ENCODE peak calls at places on chromosomes 1 and 21, in four cellular contexts. Z, J, W and L are unnamed samples.

GRCh38 chr1:28208818-28209441 is 23.9 kb downstream of the DNAJC8 start:
- DNase-seq in Z (peak), J (no peak), W (no peak), L (no peak)

GRCh38 chr1:195970209-195970608 is 638.0 kb downstream of the KCNT2 start:
- DNase-seq in Z (no peak), J (no peak), W (no peak), L (no peak)

GRCh38 chr1:175218132-175218531 is 25.6 kb upstream of the KIAA0040 start:
- DNase-seq in Z (no peak), J (no peak), W (no peak), L (no peak)

GRCh38 chr1:214248294-214249082 is 32.5 kb upstream of the SMYD2 start:
- DNase-seq in Z (no peak), J (no peak), W (no peak), L (no peak)

GRCh38 chr21:45996311-45997204 is 15.0 kb downstream of the COL6A1 start:
- DNase-seq in Z (no peak), J (peak), W (peak), L (peak)

GRCh38 chr1:66250075-66250474 is 283.9 kb upstream of the SGIP1 start:
- DNase-seq in Z (no peak), J (no peak), W (no peak), L (no peak)

GRCh38 chr1:42816600-42817439 is at the start of the genes ERMAP and SVBP:
- DNase-seq in Z (peak), J (peak), W (peak), L (peak)

GRCh38 chr1:193281894-193282293 is 95.5 kb upstream of the B3GALT2 start:
- DNase-seq in Z (no peak), J (no peak), W (no peak), L (no peak)

GRCh38 chr1:204478166-204478899 is 16.3 kb downstream of the PIK3C2B start:
- DNase-seq in Z (no peak), J (no peak), W (no peak), L (no peak)

GRCh38 chr21:31476551-31477120 is 132.6 kb upstream of the TIAM1 start:
- DNase-seq in Z (peak), J (no peak), W (no peak), L (no peak)
- TF ChIP-seq CTCF in Z (peak), J (no peak), W (no peak), L (no peak)

GRCh38 chr1:245292571-245292970 is 137.8 kb downstream of the KIF26B start:
- DNase-seq in Z (no peak), J (no peak), W (no peak), L (no peak)
- TF ChIP-seq CTCF in Z (no peak), J (no peak), W (no peak), L (no peak)

DNA sequence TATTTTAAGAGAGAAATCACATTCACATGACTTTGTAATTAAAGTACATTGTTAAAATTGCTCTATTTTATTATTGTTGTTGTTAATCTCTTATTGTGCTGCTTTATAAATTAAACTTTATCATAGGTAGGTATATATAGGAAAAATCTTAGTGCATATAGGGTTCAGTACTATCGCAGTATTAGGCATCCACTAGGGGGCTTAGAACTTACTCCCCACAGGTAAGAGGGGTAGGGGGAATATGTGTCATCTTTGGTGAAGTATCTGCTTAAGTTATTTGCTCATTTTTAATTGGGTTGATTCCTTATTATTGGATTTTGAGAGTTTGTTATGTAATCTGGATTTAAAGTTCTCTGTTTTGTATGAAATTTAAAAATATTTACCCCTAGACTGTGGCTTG is 385.2 kb downstream of the DUSP10 start:
- DNase-seq in Z (no peak), J (no peak), W (no peak), L (no peak)
- TF ChIP-seq CTCF in Z (peak), J (no peak), W (no peak), L (no peak)

GRCh38 chr21:38333290-38334272 is 76.8 kb downstream of the KCNJ15 start:
- DNase-seq in Z (peak), J (no peak), W (no peak), L (no peak)
- TF ChIP-seq CTCF in Z (peak), J (no peak), W (no peak), L (peak)